ENCODE peak calls at places on chromosomes 13 and 19, in five cellular contexts. One of them, this sample, is unnamed. For H3K36me3 and H3K9me3, the result is how much of the 10 kb centered on the place peaks cover.

GRCh38 chr13:27406178-27406939 is 18.1 kb upstream of the GTF3A start:
- DNase-seq in pancreas: no peak
- DNase-seq in RWPE2: no peak
- DNase-seq in WERI-Rb-1: peak
- DNase-seq in OCI-LY7: peak
- DNase-seq in this sample: no peak

GRCh38 chr13:46667687-46668281 is 114.8 kb downstream of the LRCH1 start:
- DNase-seq in RWPE2: no peak
- DNase-seq in OCI-LY7: peak
- DNase-seq in pancreas: no peak
- DNase-seq in WERI-Rb-1: no peak
- DNase-seq in this sample: no peak

GRCh38 chr13:98581971-98582702 is 5.2 kb upstream of the STK24 start:
- DNase-seq in OCI-LY7: no peak
- DNase-seq in pancreas: no peak
- DNase-seq in WERI-Rb-1: no peak
- DNase-seq in RWPE2: no peak
- DNase-seq in this sample: no peak

GRCh38 chr13:102703721-102704035 is 8.8 kb upstream of the METTL21C start:
- DNase-seq in OCI-LY7: no peak
- DNase-seq in pancreas: no peak
- DNase-seq in RWPE2: no peak
- DNase-seq in WERI-Rb-1: no peak
- DNase-seq in this sample: no peak

GRCh38 chr13:82002693-82003092 is 1661.8 kb upstream of the SPRY2 start:
- DNase-seq in OCI-LY7: no peak
- DNase-seq in pancreas: no peak
- DNase-seq in WERI-Rb-1: no peak
- DNase-seq in RWPE2: no peak
- DNase-seq in this sample: no peak

GRCh38 chr19:8138201-8138600 is 11.2 kb downstream of the FBN3 start:
- DNase-seq in OCI-LY7: no peak
- DNase-seq in pancreas: no peak
- DNase-seq in WERI-Rb-1: no peak
- DNase-seq in RWPE2: no peak
- DNase-seq in this sample: no peak

GRCh38 chr13:114167445-114167844 is 11.6 kb upstream of the CFAP97D2 start:
- DNase-seq in RWPE2: no peak
- DNase-seq in WERI-Rb-1: no peak
- DNase-seq in OCI-LY7: no peak
- DNase-seq in pancreas: no peak
- DNase-seq in this sample: no peak

GRCh38 chr13:61029064-61029463 is 386.6 kb downstream of the PCDH20 start:
- DNase-seq in WERI-Rb-1: peak
- DNase-seq in pancreas: no peak
- DNase-seq in RWPE2: no peak
- DNase-seq in OCI-LY7: no peak
- DNase-seq in this sample: no peak

GRCh38 chr13:64912141-64912540 is 2318.0 kb downstream of the PCDH9 start:
- DNase-seq in pancreas: no peak
- DNase-seq in OCI-LY7: no peak
- DNase-seq in RWPE2: no peak
- DNase-seq in WERI-Rb-1: no peak
- DNase-seq in this sample: no peak

GRCh38 chr13:72304121-72304745 is 423.2 kb downstream of the MZT1 start:
- DNase-seq in WERI-Rb-1: no peak
- DNase-seq in RWPE2: no peak
- DNase-seq in OCI-LY7: no peak
- DNase-seq in pancreas: no peak
- DNase-seq in this sample: no peak

GRCh38 chr13:111033172-111034133 is 81.7 kb upstream of the ARHGEF7 start:
- DNase-seq in pancreas: no peak
- DNase-seq in WERI-Rb-1: no peak
- DNase-seq in RWPE2: no peak
- DNase-seq in OCI-LY7: no peak
- DNase-seq in this sample: no peak

GRCh38 chr19:19261350-19262189 is 11.5 kb downstream of the TM6SF2 start:
- DNase-seq in OCI-LY7: no peak
- DNase-seq in pancreas: no peak
- DNase-seq in WERI-Rb-1: no peak
- DNase-seq in RWPE2: no peak
- DNase-seq in this sample: no peak

GRCh38 chr13:24228852-24229458 is 68.4 kb downstream of the SPATA13 start:
- DNase-seq in RWPE2: no peak
- DNase-seq in WERI-Rb-1: peak
- DNase-seq in OCI-LY7: peak
- DNase-seq in pancreas: no peak
- DNase-seq in this sample: no peak

GRCh38 chr13:27279506-27279905 is 8.9 kb downstream of the RASL11A start:
- DNase-seq in OCI-LY7: no peak
- DNase-seq in RWPE2: no peak
- DNase-seq in WERI-Rb-1: no peak
- DNase-seq in pancreas: no peak
- DNase-seq in this sample: no peak

GRCh38 chr19:5805465-5806132 is 732 bp downstream of the NRTN start:
- DNase-seq in WERI-Rb-1: peak
- DNase-seq in RWPE2: no peak
- DNase-seq in pancreas: peak
- DNase-seq in OCI-LY7: peak
- DNase-seq in this sample: no peak

GRCh38 chr13:21663197-21663596 is 7.7 kb upstream of the FGF9 start:
- DNase-seq in pancreas: no peak
- DNase-seq in OCI-LY7: no peak
- DNase-seq in WERI-Rb-1: no peak
- DNase-seq in RWPE2: no peak
- DNase-seq in this sample: no peak

GRCh38 chr13:112247471-112248405 is 128.4 kb upstream of the SPACA7 start:
- DNase-seq in OCI-LY7: no peak
- DNase-seq in pancreas: no peak
- DNase-seq in WERI-Rb-1: no peak
- DNase-seq in RWPE2: no peak
- DNase-seq in this sample: no peak

GRCh38 chr13:77537302-77537919 is 1.9 kb downstream of the SCEL start:
- DNase-seq in WERI-Rb-1: no peak
- DNase-seq in pancreas: no peak
- DNase-seq in RWPE2: no peak
- DNase-seq in OCI-LY7: no peak
- DNase-seq in this sample: no peak

GRCh38 chr19:1866693-1867358 is 3.4 kb upstream of the KLF16 start:
- DNase-seq in OCI-LY7: no peak
- DNase-seq in pancreas: no peak
- DNase-seq in RWPE2: no peak
- DNase-seq in WERI-Rb-1: no peak
- DNase-seq in this sample: no peak

GRCh38 chr13:30696278-30697176 is 38.8 kb upstream of the ALOX5AP start:
- DNase-seq in pancreas: peak
- DNase-seq in WERI-Rb-1: no peak
- DNase-seq in OCI-LY7: peak
- DNase-seq in RWPE2: no peak
- DNase-seq in this sample: no peak

GRCh38 chr13:43872181-43872580 is 7.4 kb downstream of the CCDC122 start:
- DNase-seq in WERI-Rb-1: no peak
- DNase-seq in pancreas: no peak
- DNase-seq in RWPE2: no peak
- DNase-seq in OCI-LY7: no peak
- DNase-seq in this sample: no peak

GRCh38 chr19:19597809-19598306 is 20.6 kb downstream of the PBX4 start:
- DNase-seq in OCI-LY7: no peak
- DNase-seq in RWPE2: no peak
- DNase-seq in WERI-Rb-1: no peak
- DNase-seq in pancreas: no peak
- DNase-seq in this sample: no peak

GRCh38 chr13:46057251-46058015 is 4.9 kb upstream of the ZC3H13 start:
- DNase-seq in pancreas: no peak
- DNase-seq in RWPE2: no peak
- DNase-seq in WERI-Rb-1: no peak
- DNase-seq in OCI-LY7: no peak
- DNase-seq in this sample: no peak

GRCh38 chr19:14405758-14406644 is 13.1 kb downstream of the DDX39A start:
- DNase-seq in OCI-LY7: peak
- DNase-seq in WERI-Rb-1: peak
- DNase-seq in pancreas: peak
- DNase-seq in RWPE2: peak
- DNase-seq in this sample: peak

GRCh38 chr13:105202384-105202783 is 1333.1 kb downstream of the EFNB2 start:
- DNase-seq in WERI-Rb-1: peak
- DNase-seq in RWPE2: no peak
- DNase-seq in OCI-LY7: no peak
- DNase-seq in pancreas: no peak
- DNase-seq in this sample: no peak

GRCh38 chr13:71962735-71963134 is 95.7 kb upstream of the DACH1 start:
- DNase-seq in OCI-LY7: no peak
- DNase-seq in pancreas: no peak
- DNase-seq in RWPE2: no peak
- DNase-seq in WERI-Rb-1: no peak
- DNase-seq in this sample: no peak

GRCh38 chr13:107124129-107124718 is 556.3 kb upstream of the ARGLU1 start:
- DNase-seq in WERI-Rb-1: no peak
- DNase-seq in RWPE2: no peak
- DNase-seq in OCI-LY7: peak
- DNase-seq in pancreas: no peak
- DNase-seq in this sample: no peak

GRCh38 chr13:51269039-51269438 is 46.8 kb downstream of the FAM124A start:
- DNase-seq in RWPE2: no peak
- DNase-seq in pancreas: no peak
- DNase-seq in OCI-LY7: no peak
- DNase-seq in WERI-Rb-1: no peak
- DNase-seq in this sample: no peak

GRCh38 chr13:22812793-22813192 is 368.0 kb upstream of the SGCG start:
- DNase-seq in pancreas: no peak
- DNase-seq in WERI-Rb-1: no peak
- DNase-seq in OCI-LY7: no peak
- DNase-seq in RWPE2: no peak
- DNase-seq in this sample: no peak

GRCh38 chr13:49530452-49530851 is 34.7 kb downstream of the PHF11 start:
- DNase-seq in RWPE2: no peak
- DNase-seq in pancreas: no peak
- DNase-seq in WERI-Rb-1: no peak
- DNase-seq in OCI-LY7: peak
- DNase-seq in this sample: no peak

GRCh38 chr13:85828094-85828684 is 29.0 kb upstream of the SLITRK6 start:
- DNase-seq in OCI-LY7: peak
- DNase-seq in pancreas: no peak
- DNase-seq in RWPE2: no peak
- DNase-seq in WERI-Rb-1: no peak
- DNase-seq in this sample: no peak

GRCh38 chr19:47082493-47082892 is 31.1 kb downstream of the ZC3H4 start:
- DNase-seq in pancreas: no peak
- DNase-seq in OCI-LY7: no peak
- DNase-seq in WERI-Rb-1: no peak
- DNase-seq in RWPE2: no peak
- DNase-seq in this sample: no peak
- H3K36me3 ChIP-seq in pancreas: half or more
- H3K36me3 ChIP-seq in OCI-LY7: half or more
- H3K36me3 ChIP-seq in WERI-Rb-1: half or more
- H3K36me3 ChIP-seq in RWPE2: half or more
- H3K36me3 ChIP-seq in this sample: under half

GRCh38 chr19:28400953-28401671 is 811.8 kb downstream of the UQCRFS1 start:
- DNase-seq in OCI-LY7: no peak
- DNase-seq in WERI-Rb-1: no peak
- DNase-seq in pancreas: no peak
- DNase-seq in RWPE2: no peak
- DNase-seq in this sample: no peak
- H3K9me3 ChIP-seq in OCI-LY7: under half
- H3K9me3 ChIP-seq in WERI-Rb-1: under half
- H3K9me3 ChIP-seq in pancreas: under half
- H3K9me3 ChIP-seq in RWPE2: under half
- H3K9me3 ChIP-seq in this sample: under half

DNA sequence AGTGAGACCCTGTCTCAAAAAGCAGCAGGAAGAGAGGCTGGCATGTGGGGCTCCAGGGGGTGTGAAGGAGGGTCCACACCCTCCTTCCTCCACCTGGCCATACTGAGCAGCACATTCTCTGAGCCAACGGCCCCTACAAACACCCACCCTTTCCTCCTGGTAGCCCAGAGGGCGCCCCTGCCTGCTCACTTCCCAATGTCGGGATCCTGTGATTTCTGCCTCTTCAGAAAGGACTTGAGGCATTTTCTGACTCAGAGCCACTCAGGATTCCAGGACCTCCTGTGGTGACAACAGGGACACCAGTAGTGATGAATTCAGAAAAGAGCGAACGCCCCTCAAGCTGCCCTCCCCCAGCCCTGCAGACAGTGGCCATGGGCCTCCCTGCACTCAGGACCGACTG is 36.9 kb upstream of the LDLR start:
- DNase-seq in WERI-Rb-1: no peak
- DNase-seq in RWPE2: no peak
- DNase-seq in OCI-LY7: no peak
- DNase-seq in pancreas: no peak
- DNase-seq in this sample: no peak
- H3K36me3 ChIP-seq in WERI-Rb-1: half or more
- H3K36me3 ChIP-seq in RWPE2: under half
- H3K36me3 ChIP-seq in OCI-LY7: half or more
- H3K36me3 ChIP-seq in pancreas: under half
- H3K36me3 ChIP-seq in this sample: under half

DNA sequence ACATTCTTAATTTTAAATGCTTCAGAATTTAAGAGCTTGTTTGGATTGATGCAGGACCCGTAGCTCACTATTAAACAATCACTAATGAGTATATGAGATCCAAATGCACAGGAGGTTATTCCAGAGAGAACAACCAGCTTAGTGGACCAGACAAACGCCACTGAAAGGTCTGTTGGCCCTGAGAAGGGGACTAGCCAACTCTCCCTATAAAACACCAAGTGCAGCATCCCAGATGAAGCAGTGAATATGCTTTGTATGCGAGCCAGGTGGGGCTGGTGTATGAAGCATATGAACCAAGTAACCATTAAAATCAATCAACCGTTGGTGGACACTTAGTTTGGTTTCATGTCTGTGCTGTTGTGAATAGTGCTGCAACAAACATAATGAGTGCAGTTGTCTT is 9.8 kb upstream of the LILRB1 start:
- DNase-seq in RWPE2: no peak
- DNase-seq in pancreas: no peak
- DNase-seq in OCI-LY7: no peak
- DNase-seq in WERI-Rb-1: no peak
- DNase-seq in this sample: no peak
- H3K9me3 ChIP-seq in RWPE2: under half
- H3K9me3 ChIP-seq in pancreas: under half
- H3K9me3 ChIP-seq in OCI-LY7: under half
- H3K9me3 ChIP-seq in WERI-Rb-1: under half
- H3K9me3 ChIP-seq in this sample: under half

DNA sequence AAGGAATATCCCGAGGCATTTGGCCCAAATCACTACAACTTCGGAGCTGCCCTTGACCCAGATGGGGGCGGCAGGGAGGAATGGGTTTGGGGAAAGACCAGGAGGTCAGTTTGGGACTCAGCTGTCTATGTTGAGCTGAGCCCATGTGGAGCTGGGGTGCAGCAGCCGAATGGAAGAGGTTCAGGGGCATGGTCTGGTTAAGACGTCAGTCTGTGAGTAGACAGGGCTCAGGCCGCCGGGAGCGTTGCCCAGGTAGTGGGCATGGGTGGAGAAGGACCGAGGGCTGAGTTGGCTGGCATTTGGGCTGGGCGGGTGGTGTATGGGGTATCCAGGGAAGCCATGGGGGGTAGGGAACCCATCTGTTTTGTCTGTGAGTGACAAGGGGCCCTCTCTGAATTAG is 9.3 kb upstream of the SCN1B start:
- DNase-seq in pancreas: no peak
- DNase-seq in RWPE2: no peak
- DNase-seq in WERI-Rb-1: no peak
- DNase-seq in OCI-LY7: no peak
- DNase-seq in this sample: no peak
- H3K36me3 ChIP-seq in pancreas: under half
- H3K36me3 ChIP-seq in RWPE2: under half
- H3K36me3 ChIP-seq in WERI-Rb-1: half or more
- H3K36me3 ChIP-seq in OCI-LY7: half or more
- H3K36me3 ChIP-seq in this sample: under half